ENCODE peak calls at places on chromosomes 1 and 21, in six cellular contexts. One of them, this sample, is unnamed.

GRCh38 chr1:21200767-21201166 is 24.1 kb upstream of the EIF4G3 start:
- DNase-seq in ascending aorta: no peak
- DNase-seq in CD8-positive, alpha-beta memory T cell: no peak
- DNase-seq in HEK293T: no peak
- DNase-seq in A549: no peak
- DNase-seq in NCI-H1417: no peak
- DNase-seq in this sample: no peak

GRCh38 chr1:54228638-54229079 is 28.7 kb downstream of the MRPL37 start:
- DNase-seq in ascending aorta: no peak
- DNase-seq in CD8-positive, alpha-beta memory T cell: no peak
- DNase-seq in HEK293T: no peak
- DNase-seq in A549: no peak
- DNase-seq in NCI-H1417: no peak
- DNase-seq in this sample: no peak

GRCh38 chr1:41277371-41277994 is 35.4 kb upstream of the SCMH1 start:
- DNase-seq in ascending aorta: no peak
- DNase-seq in CD8-positive, alpha-beta memory T cell: no peak
- DNase-seq in HEK293T: no peak
- DNase-seq in A549: no peak
- DNase-seq in NCI-H1417: peak
- DNase-seq in this sample: no peak

GRCh38 chr1:24742090-24742938 is 2.9 kb upstream of the CLIC4 start:
- DNase-seq in ascending aorta: no peak
- DNase-seq in CD8-positive, alpha-beta memory T cell: no peak
- DNase-seq in HEK293T: no peak
- DNase-seq in A549: no peak
- DNase-seq in NCI-H1417: no peak
- DNase-seq in this sample: no peak

GRCh38 chr1:57843760-57844159 is 419.9 kb upstream of the DAB1 start:
- DNase-seq in ascending aorta: no peak
- DNase-seq in CD8-positive, alpha-beta memory T cell: no peak
- DNase-seq in HEK293T: no peak
- DNase-seq in A549: no peak
- DNase-seq in NCI-H1417: no peak
- DNase-seq in this sample: no peak

GRCh38 chr1:29542476-29543015 is 306.2 kb downstream of the PTPRU start:
- DNase-seq in ascending aorta: peak
- DNase-seq in CD8-positive, alpha-beta memory T cell: no peak
- DNase-seq in HEK293T: no peak
- DNase-seq in A549: no peak
- DNase-seq in NCI-H1417: no peak
- DNase-seq in this sample: peak

GRCh38 chr1:6485937-6486250 is 5.6 kb downstream of the PLEKHG5 start:
- DNase-seq in ascending aorta: no peak
- DNase-seq in CD8-positive, alpha-beta memory T cell: no peak
- DNase-seq in HEK293T: no peak
- DNase-seq in A549: no peak
- DNase-seq in NCI-H1417: no peak
- DNase-seq in this sample: no peak

GRCh38 chr1:220815409-220815808 is 28.7 kb downstream of the MTARC1 start:
- DNase-seq in ascending aorta: no peak
- DNase-seq in CD8-positive, alpha-beta memory T cell: no peak
- DNase-seq in HEK293T: no peak
- DNase-seq in A549: no peak
- DNase-seq in NCI-H1417: no peak
- DNase-seq in this sample: no peak

GRCh38 chr1:98651116-98651625 is 10.3 kb upstream of the SNX7 start:
- DNase-seq in ascending aorta: no peak
- DNase-seq in CD8-positive, alpha-beta memory T cell: no peak
- DNase-seq in HEK293T: no peak
- DNase-seq in A549: no peak
- DNase-seq in NCI-H1417: no peak
- DNase-seq in this sample: no peak

GRCh38 chr1:213570487-213570886 is 417.3 kb upstream of the PROX1 start:
- DNase-seq in ascending aorta: no peak
- DNase-seq in CD8-positive, alpha-beta memory T cell: no peak
- DNase-seq in HEK293T: no peak
- DNase-seq in A549: no peak
- DNase-seq in NCI-H1417: no peak
- DNase-seq in this sample: no peak

GRCh38 chr1:8677782-8678181 is 139.7 kb downstream of the RERE start:
- DNase-seq in ascending aorta: no peak
- DNase-seq in CD8-positive, alpha-beta memory T cell: no peak
- DNase-seq in HEK293T: no peak
- DNase-seq in A549: no peak
- DNase-seq in NCI-H1417: no peak
- DNase-seq in this sample: no peak

GRCh38 chr1:59104191-59104760 is 192.6 kb upstream of the FGGY start:
- DNase-seq in ascending aorta: no peak
- DNase-seq in CD8-positive, alpha-beta memory T cell: no peak
- DNase-seq in HEK293T: no peak
- DNase-seq in A549: no peak
- DNase-seq in NCI-H1417: no peak
- DNase-seq in this sample: peak

GRCh38 chr1:150017206-150017750 is 6.8 kb upstream of the OTUD7B start:
- DNase-seq in ascending aorta: no peak
- DNase-seq in CD8-positive, alpha-beta memory T cell: no peak
- DNase-seq in HEK293T: no peak
- DNase-seq in A549: no peak
- DNase-seq in NCI-H1417: no peak
- DNase-seq in this sample: no peak

GRCh38 chr1:13801711-13802486 is 101.9 kb downstream of the PRDM2 start:
- DNase-seq in ascending aorta: no peak
- DNase-seq in CD8-positive, alpha-beta memory T cell: no peak
- DNase-seq in HEK293T: no peak
- DNase-seq in A549: no peak
- DNase-seq in NCI-H1417: no peak
- DNase-seq in this sample: no peak

GRCh38 chr1:236103059-236103458 is 38.2 kb upstream of the NID1 start:
- DNase-seq in ascending aorta: no peak
- DNase-seq in CD8-positive, alpha-beta memory T cell: no peak
- DNase-seq in HEK293T: no peak
- DNase-seq in A549: no peak
- DNase-seq in NCI-H1417: no peak
- DNase-seq in this sample: no peak

GRCh38 chr21:41886331-41886730 is 7.2 kb upstream of the PRDM15 start:
- DNase-seq in ascending aorta: no peak
- DNase-seq in CD8-positive, alpha-beta memory T cell: no peak
- DNase-seq in HEK293T: no peak
- DNase-seq in A549: no peak
- DNase-seq in NCI-H1417: no peak
- DNase-seq in this sample: peak